ENCODE peak calls at places on chromosome 1, in seven cellular contexts. One of them, this sample, is unnamed.

GRCh38 chr1:46492871-46493270 is 3.2 kb downstream of the DMBX1 start:
- DNase-seq in neuronal stem cell: no peak
- DNase-seq in mesenchymal stem cell: no peak
- DNase-seq in IMR-90: no peak
- DNase-seq in H1: peak; percentile 62
- DNase-seq in H9: peak; percentile 80
- DNase-seq in trophoblast cell: no peak
- DNase-seq in this sample: peak; percentile 27

GRCh38 chr1:85342177-85342576 is 65.7 kb upstream of the BCL10 start:
- DNase-seq in neuronal stem cell: no peak
- DNase-seq in mesenchymal stem cell: no peak
- DNase-seq in IMR-90: peak; percentile 77
- DNase-seq in H1: no peak
- DNase-seq in H9: no peak
- DNase-seq in trophoblast cell: no peak
- DNase-seq in this sample: no peak

GRCh38 chr1:86872086-86872485 is 41.8 kb downstream of the SELENOF start:
- DNase-seq in neuronal stem cell: no peak
- DNase-seq in mesenchymal stem cell: peak; percentile 9
- DNase-seq in IMR-90: peak; percentile 60
- DNase-seq in H1: no peak
- DNase-seq in H9: no peak
- DNase-seq in trophoblast cell: no peak
- DNase-seq in this sample: no peak

GRCh38 chr1:53602376-53602775 is 136.6 kb downstream of the GLIS1 start:
- DNase-seq in neuronal stem cell: no peak
- DNase-seq in mesenchymal stem cell: no peak
- DNase-seq in IMR-90: no peak
- DNase-seq in H1: no peak
- DNase-seq in H9: no peak
- DNase-seq in trophoblast cell: no peak
- DNase-seq in this sample: no peak

GRCh38 chr1:18676431-18676830 is 45.8 kb downstream of the PAX7 start:
- DNase-seq in neuronal stem cell: no peak
- DNase-seq in mesenchymal stem cell: no peak
- DNase-seq in IMR-90: no peak
- DNase-seq in H1: no peak
- DNase-seq in H9: no peak
- DNase-seq in trophoblast cell: no peak
- DNase-seq in this sample: peak; percentile 56

GRCh38 chr1:181676269-181676668 is 193.0 kb downstream of the CACNA1E start:
- DNase-seq in neuronal stem cell: peak; percentile 29
- DNase-seq in mesenchymal stem cell: no peak
- DNase-seq in IMR-90: peak; percentile 4
- DNase-seq in H1: peak; percentile 52
- DNase-seq in H9: peak; percentile 53
- DNase-seq in trophoblast cell: no peak
- DNase-seq in this sample: peak; percentile 46

GRCh38 chr1:84975035-84975434 is 21.9 kb downstream of the MCOLN2 start:
- DNase-seq in neuronal stem cell: no peak
- DNase-seq in mesenchymal stem cell: no peak
- DNase-seq in IMR-90: no peak
- DNase-seq in H1: no peak
- DNase-seq in H9: no peak
- DNase-seq in trophoblast cell: no peak
- DNase-seq in this sample: no peak

GRCh38 chr1:154325583-154326545 is 539 bp downstream of the ATP8B2 start:
- DNase-seq in neuronal stem cell: peak; percentile 73
- DNase-seq in mesenchymal stem cell: peak; percentile 96
- DNase-seq in IMR-90: peak; percentile 89
- DNase-seq in H1: peak; percentile 89
- DNase-seq in H9: peak; percentile 91
- DNase-seq in trophoblast cell: peak; percentile 27
- DNase-seq in this sample: peak; percentile 96

GRCh38 chr1:183989078-183989577 is 48.4 kb downstream of the COLGALT2 start:
- DNase-seq in neuronal stem cell: no peak
- DNase-seq in mesenchymal stem cell: peak; percentile 71
- DNase-seq in IMR-90: peak; percentile 95
- DNase-seq in H1: no peak
- DNase-seq in H9: no peak
- DNase-seq in trophoblast cell: no peak
- DNase-seq in this sample: peak; percentile 31

GRCh38 chr1:44631647-44632510 is 42.4 kb downstream of the TMEM53 start:
- DNase-seq in neuronal stem cell: peak; percentile 80
- DNase-seq in mesenchymal stem cell: peak; percentile 91
- DNase-seq in IMR-90: peak; percentile 81
- DNase-seq in H1: peak; percentile 91
- DNase-seq in H9: peak; percentile 87
- DNase-seq in trophoblast cell: peak; percentile 85
- DNase-seq in this sample: peak; percentile 93

GRCh38 chr1:48246727-48247126 is 24.2 kb downstream of the SLC5A9 start:
- DNase-seq in neuronal stem cell: no peak
- DNase-seq in mesenchymal stem cell: no peak
- DNase-seq in IMR-90: no peak
- DNase-seq in H1: no peak
- DNase-seq in H9: no peak
- DNase-seq in trophoblast cell: no peak
- DNase-seq in this sample: no peak

GRCh38 chr1:16173447-16174260 is 17.8 kb upstream of the EPHA2 start:
- DNase-seq in neuronal stem cell: no peak
- DNase-seq in mesenchymal stem cell: peak; percentile 76
- DNase-seq in IMR-90: peak; percentile 50
- DNase-seq in H1: no peak
- DNase-seq in H9: peak; percentile 54
- DNase-seq in trophoblast cell: peak; percentile 58
- DNase-seq in this sample: peak; percentile 83

GRCh38 chr1:197444754-197445153 is 176.7 kb downstream of the CRB1 start:
- DNase-seq in neuronal stem cell: no peak
- DNase-seq in mesenchymal stem cell: peak; percentile 55
- DNase-seq in IMR-90: peak; percentile 15
- DNase-seq in H1: no peak
- DNase-seq in H9: no peak
- DNase-seq in trophoblast cell: no peak
- DNase-seq in this sample: peak; percentile 25

GRCh38 chr1:245179706-245180105 is 24.9 kb downstream of the KIF26B start:
- DNase-seq in neuronal stem cell: no peak
- DNase-seq in mesenchymal stem cell: no peak
- DNase-seq in IMR-90: no peak
- DNase-seq in H1: no peak
- DNase-seq in H9: no peak
- DNase-seq in trophoblast cell: no peak
- DNase-seq in this sample: no peak

GRCh38 chr1:111476761-111477309 is 3.1 kb downstream of the C1orf162 start:
- DNase-seq in neuronal stem cell: no peak
- DNase-seq in mesenchymal stem cell: no peak
- DNase-seq in IMR-90: no peak
- DNase-seq in H1: no peak
- DNase-seq in H9: no peak
- DNase-seq in trophoblast cell: no peak
- DNase-seq in this sample: no peak

GRCh38 chr1:46476673-46477072 is 13.0 kb upstream of the DMBX1 start:
- DNase-seq in neuronal stem cell: no peak
- DNase-seq in mesenchymal stem cell: no peak
- DNase-seq in IMR-90: no peak
- DNase-seq in H1: no peak
- DNase-seq in H9: no peak
- DNase-seq in trophoblast cell: no peak
- DNase-seq in this sample: no peak

GRCh38 chr1:34858901-34859441 is 578 bp downstream of the SMIM12 start:
- DNase-seq in neuronal stem cell: no peak
- DNase-seq in mesenchymal stem cell: peak; percentile 46
- DNase-seq in IMR-90: peak; percentile 28
- DNase-seq in H1: no peak
- DNase-seq in H9: no peak
- DNase-seq in trophoblast cell: no peak
- DNase-seq in this sample: no peak

GRCh38 chr1:107895403-107896181 is 69.4 kb downstream of the VAV3 start:
- DNase-seq in neuronal stem cell: no peak
- DNase-seq in mesenchymal stem cell: no peak
- DNase-seq in IMR-90: no peak
- DNase-seq in H1: no peak
- DNase-seq in H9: no peak
- DNase-seq in trophoblast cell: no peak
- DNase-seq in this sample: no peak

GRCh38 chr1:110292327-110292741 is 46.8 kb upstream of the RBM15 start:
- DNase-seq in neuronal stem cell: no peak
- DNase-seq in mesenchymal stem cell: peak; percentile 18
- DNase-seq in IMR-90: peak; percentile 50
- DNase-seq in H1: no peak
- DNase-seq in H9: no peak
- DNase-seq in trophoblast cell: no peak
- DNase-seq in this sample: no peak

DNA sequence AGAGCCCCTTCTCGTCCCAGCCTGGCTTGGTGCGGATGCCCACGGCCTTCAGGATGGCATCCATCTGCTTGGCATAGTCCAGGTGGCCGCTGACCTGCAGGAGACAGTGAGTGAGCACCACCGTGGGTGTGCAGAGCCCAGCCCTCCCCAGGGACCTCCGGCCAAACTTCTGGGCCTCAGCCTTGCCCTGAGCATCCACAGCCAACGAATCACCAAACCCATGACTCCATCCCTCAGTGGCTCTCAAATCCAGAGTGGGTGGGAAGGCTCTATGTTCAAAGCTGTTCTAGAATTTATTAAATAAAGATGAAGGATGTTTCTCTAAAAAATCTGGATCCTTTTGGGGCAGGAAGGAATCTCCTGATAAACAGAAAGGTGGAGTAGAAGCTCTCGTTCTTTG is 18.7 kb downstream of the HTR6 start:
- DNase-seq in neuronal stem cell: no peak
- DNase-seq in mesenchymal stem cell: no peak
- DNase-seq in IMR-90: peak; percentile 5
- DNase-seq in H1: no peak
- DNase-seq in H9: no peak
- DNase-seq in trophoblast cell: no peak
- DNase-seq in this sample: no peak
- H3K23ac ChIP-seq in neuronal stem cell: peak overlapping the region; percentile 81
- H3K23ac ChIP-seq in mesenchymal stem cell: no peak overlapping the region
- H3K23ac ChIP-seq in IMR-90: no peak overlapping the region
- H3K23ac ChIP-seq in H1: no peak overlapping the region
- H3K23ac ChIP-seq in H9: no peak overlapping the region
- H3K23ac ChIP-seq in trophoblast cell: no peak overlapping the region
- H3K23ac ChIP-seq in this sample: no peak overlapping the region

GRCh38 chr1:100036718-100037664 is 67.2 kb downstream of the SLC35A3 start:
- DNase-seq in neuronal stem cell: no peak
- DNase-seq in mesenchymal stem cell: peak; percentile 79
- DNase-seq in IMR-90: peak; percentile 58
- DNase-seq in H1: no peak
- DNase-seq in H9: no peak
- DNase-seq in trophoblast cell: peak; percentile 63
- DNase-seq in this sample: peak; percentile 61

GRCh38 chr1:100039571-100039970 is 69.8 kb downstream of the SLC35A3 start:
- DNase-seq in neuronal stem cell: no peak
- DNase-seq in mesenchymal stem cell: no peak
- DNase-seq in IMR-90: no peak
- DNase-seq in H1: no peak
- DNase-seq in H9: no peak
- DNase-seq in trophoblast cell: no peak
- DNase-seq in this sample: no peak

GRCh38 chr1:100035214-100035613 is 65.4 kb downstream of the SLC35A3 start:
- DNase-seq in neuronal stem cell: no peak
- DNase-seq in mesenchymal stem cell: no peak
- DNase-seq in IMR-90: no peak
- DNase-seq in H1: no peak
- DNase-seq in H9: no peak
- DNase-seq in trophoblast cell: no peak
- DNase-seq in this sample: no peak

GRCh38 chr1:100038401-100039306 is 68.9 kb downstream of the SLC35A3 start:
- DNase-seq in neuronal stem cell: peak; percentile 36
- DNase-seq in mesenchymal stem cell: peak; percentile 82
- DNase-seq in IMR-90: peak; percentile 72
- DNase-seq in H1: peak; percentile 73
- DNase-seq in H9: peak; percentile 38
- DNase-seq in trophoblast cell: peak; percentile 55
- DNase-seq in this sample: peak; percentile 71

DNA sequence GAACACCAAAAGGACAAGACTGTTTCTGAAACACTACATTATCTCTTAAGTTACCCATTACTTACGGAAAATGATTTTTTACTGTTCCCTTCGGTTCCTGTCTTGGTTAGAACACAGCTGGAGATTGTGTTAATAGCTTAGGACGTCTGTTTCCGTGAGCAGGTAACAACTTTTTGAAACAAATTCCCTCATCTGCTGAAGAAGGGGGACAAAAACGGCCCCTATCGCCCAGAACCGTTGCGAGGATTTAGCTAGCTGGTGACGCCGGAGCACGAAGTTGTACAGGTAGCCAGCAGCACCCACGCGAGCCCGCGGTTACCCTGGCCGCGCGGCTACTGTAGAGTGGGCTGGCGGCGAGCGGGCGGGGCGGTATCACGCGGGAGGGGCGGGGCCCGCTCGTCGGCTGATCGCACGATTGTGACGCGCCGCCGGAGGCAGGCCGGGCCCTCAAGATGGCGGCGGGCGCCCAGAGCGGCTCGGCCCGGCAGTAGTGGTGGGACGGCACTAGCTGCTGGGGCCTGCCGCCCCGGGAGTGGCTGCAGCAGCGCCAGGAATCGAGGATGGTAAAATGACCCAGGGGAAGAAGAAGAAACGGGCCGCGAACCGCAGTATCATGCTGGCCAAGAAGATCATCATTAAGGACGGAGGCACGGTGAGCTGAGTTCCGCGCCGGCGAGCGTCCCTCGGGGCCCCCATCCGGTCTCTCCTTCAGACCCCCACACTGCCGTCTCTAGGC is 68.0 kb downstream of the SLC35A3 start:
- DNase-seq in neuronal stem cell: peak; percentile 78
- DNase-seq in mesenchymal stem cell: peak; percentile 89
- DNase-seq in IMR-90: peak; percentile 83
- DNase-seq in H1: peak; percentile 87
- DNase-seq in H9: peak; percentile 77
- DNase-seq in trophoblast cell: peak; percentile 88
- DNase-seq in this sample: peak; percentile 89
- H3K4ac ChIP-seq in neuronal stem cell: peak overlapping the region; percentile 93
- H3K4ac ChIP-seq in mesenchymal stem cell: peak overlapping the region; percentile 87
- H3K4ac ChIP-seq in IMR-90: peak overlapping the region; percentile 98
- H3K4ac ChIP-seq in H1: peak overlapping the region; percentile 21
- H3K4ac ChIP-seq in H9: no peak overlapping the region
- H3K4ac ChIP-seq in trophoblast cell: peak overlapping the region; percentile 93
- H3K4ac ChIP-seq in this sample: peak overlapping the region; percentile 84

GRCh38 chr1:42125552-42125951 is 27.7 kb upstream of the GUCA2B start:
- DNase-seq in neuronal stem cell: no peak
- DNase-seq in mesenchymal stem cell: no peak
- DNase-seq in IMR-90: no peak
- DNase-seq in H1: no peak
- DNase-seq in H9: no peak
- DNase-seq in trophoblast cell: no peak
- DNase-seq in this sample: no peak
- H3K9ac ChIP-seq in neuronal stem cell: no peak overlapping the region
- H3K9ac ChIP-seq in mesenchymal stem cell: no peak overlapping the region
- H3K9ac ChIP-seq in IMR-90: no peak overlapping the region
- H3K9ac ChIP-seq in H1: no peak overlapping the region
- H3K9ac ChIP-seq in H9: no peak overlapping the region
- H3K9ac ChIP-seq in trophoblast cell: no peak overlapping the region
- H3K9ac ChIP-seq in this sample: no peak overlapping the region

GRCh38 chr1:221937155-221937953 is 195.5 kb upstream of the DUSP10 start:
- DNase-seq in neuronal stem cell: no peak
- DNase-seq in mesenchymal stem cell: no peak
- DNase-seq in IMR-90: no peak
- DNase-seq in H1: no peak
- DNase-seq in H9: no peak
- DNase-seq in trophoblast cell: no peak
- DNase-seq in this sample: no peak
- H3K23ac ChIP-seq in neuronal stem cell: no peak overlapping the region
- H3K23ac ChIP-seq in mesenchymal stem cell: no peak overlapping the region
- H3K23ac ChIP-seq in IMR-90: no peak overlapping the region
- H3K23ac ChIP-seq in H1: no peak overlapping the region
- H3K23ac ChIP-seq in H9: no peak overlapping the region
- H3K23ac ChIP-seq in trophoblast cell: no peak overlapping the region
- H3K23ac ChIP-seq in this sample: no peak overlapping the region